ENCODE peak calls at places on chromosome 16, in nine cellular contexts. D, E, Q, J, Y, K, C, U and B are unnamed samples.
A peak's percentile ranks its signal among the peaks of the same experiment; 100 is the strongest.

GRCh38 chr16:20388854-20389253 is 15.7 kb downstream of the PDILT start:
- DNase-seq in D (no peak), E (no peak), Q (no peak), J (no peak), Y (no peak), K (no peak), C (no peak), U (no peak), B (no peak)

GRCh38 chr16:14378684-14379467 is 251.2 kb downstream of the PARN start:
- DNase-seq in D (no peak), E (no peak), Q (no peak), J (no peak), Y (no peak), K (no peak), C (no peak), U (no peak), B (no peak)

GRCh38 chr16:58414938-58415451 is 22.7 kb downstream of the GINS3 start:
- DNase-seq in D (no peak), E (no peak), Q (no peak), J (no peak), Y (no peak), K (no peak), C (no peak), U (no peak), B (no peak)

GRCh38 chr16:2919511-2920255 is 8.0 kb downstream of the FLYWCH1 start:
- DNase-seq in D (peak; percentile 58), E (peak; percentile 43), Q (peak; percentile 68), J (no peak), Y (peak; percentile 82), K (peak; percentile 34), C (peak; percentile 62), U (no peak), B (peak; percentile 84)

GRCh38 chr16:1448536-1449116 is 4.3 kb upstream of the CCDC154 start:
- DNase-seq in D (no peak), E (no peak), Q (no peak), J (no peak), Y (no peak), K (no peak), C (no peak), U (no peak), B (no peak)

GRCh38 chr16:83973077-83973476 is 5.0 kb downstream of the NECAB2 start:
- DNase-seq in D (no peak), E (no peak), Q (peak; percentile 4), J (no peak), Y (no peak), K (no peak), C (no peak), U (no peak), B (no peak)

GRCh38 chr16:57556941-57557541 is 14.6 kb downstream of the ADGRG5 start:
- DNase-seq in D (no peak), E (no peak), Q (no peak), J (no peak), Y (no peak), K (no peak), C (no peak), U (no peak), B (no peak)

GRCh38 chr16:23607740-23608139 is 11.6 kb upstream of the NDUFAB1 start:
- DNase-seq in D (no peak), E (no peak), Q (no peak), J (no peak), Y (no peak), K (no peak), C (no peak), U (no peak), B (no peak)

GRCh38 chr16:73064996-73065349 is 17.0 kb upstream of the ZFHX3 start:
- DNase-seq in D (no peak), E (no peak), Q (peak; percentile 33), J (no peak), Y (no peak), K (no peak), C (no peak), U (no peak), B (no peak)

GRCh38 chr16:12256880-12257279 is 280.3 kb downstream of the SNX29 start:
- DNase-seq in D (no peak), E (no peak), Q (no peak), J (no peak), Y (no peak), K (no peak), C (no peak), U (no peak), B (no peak)

GRCh38 chr16:89655062-89655643 is 2.4 kb downstream of the CHMP1A start:
- DNase-seq in D (no peak), E (no peak), Q (no peak), J (no peak), Y (no peak), K (no peak), C (no peak), U (no peak), B (no peak)

GRCh38 chr16:20363191-20363590 is 10.7 kb upstream of the UMOD start:
- DNase-seq in D (no peak), E (no peak), Q (no peak), J (no peak), Y (no peak), K (no peak), C (no peak), U (no peak), B (no peak)

GRCh38 chr16:2585651-2586081 is 47.8 kb downstream of the PDPK1 start:
- DNase-seq in D (no peak), E (no peak), Q (peak; percentile 73), J (no peak), Y (no peak), K (no peak), C (no peak), U (peak; percentile 81), B (no peak)

GRCh38 chr16:825298-826061 is 24.9 kb upstream of the GNG13 start:
- DNase-seq in D (peak; percentile 26), E (no peak), Q (peak; percentile 81), J (no peak), Y (no peak), K (no peak), C (no peak), U (no peak), B (peak; percentile 77)

GRCh38 chr16:88959022-88959421 is 18.0 kb downstream of the CBFA2T3 start:
- DNase-seq in D (no peak), E (no peak), Q (no peak), J (no peak), Y (no peak), K (no peak), C (peak; percentile 0), U (no peak), B (no peak)

GRCh38 chr16:87552772-87553171 is 49.5 kb upstream of the JPH3 start:
- DNase-seq in D (no peak), E (no peak), Q (no peak), J (no peak), Y (no peak), K (no peak), C (no peak), U (no peak), B (no peak)

GRCh38 chr16:85901760-85902365 is 2.9 kb downstream of the IRF8 start:
- DNase-seq in D (no peak), E (no peak), Q (no peak), J (no peak), Y (no peak), K (no peak), C (no peak), U (no peak), B (no peak)

GRCh38 chr16:50121278-50121677 is 31.8 kb upstream of the TENT4B start:
- DNase-seq in D (no peak), E (no peak), Q (no peak), J (no peak), Y (peak; percentile 54), K (no peak), C (no peak), U (no peak), B (no peak)

GRCh38 chr16:85335584-85336492 is 223.6 kb upstream of the CIBAR2 start:
- DNase-seq in D (no peak), E (no peak), Q (no peak), J (no peak), Y (no peak), K (no peak), C (no peak), U (no peak), B (no peak)

GRCh38 chr16:57720142-57720575 is 15.4 kb upstream of the KATNB1 start:
- DNase-seq in D (peak; percentile 51), E (peak; percentile 33), Q (peak; percentile 56), J (no peak), Y (peak; percentile 72), K (peak; percentile 8), C (peak; percentile 41), U (peak; percentile 88), B (peak; percentile 65)

GRCh38 chr16:79312502-79312901 is 288.0 kb downstream of the MAF start:
- DNase-seq in D (no peak), E (no peak), Q (no peak), J (no peak), Y (no peak), K (no peak), C (no peak), U (no peak), B (no peak)

GRCh38 chr16:53071748-53072301 is 17.0 kb downstream of the CHD9 start:
- DNase-seq in D (no peak), E (no peak), Q (peak; percentile 54), J (no peak), Y (no peak), K (no peak), C (no peak), U (no peak), B (peak; percentile 64)

GRCh38 chr16:64990101-64990500 is 131.8 kb downstream of the CDH11 start:
- DNase-seq in D (no peak), E (no peak), Q (no peak), J (no peak), Y (no peak), K (no peak), C (no peak), U (no peak), B (no peak)

GRCh38 chr16:17467923-17468540 is 2.7 kb downstream of the XYLT1 start:
- DNase-seq in D (peak; percentile 55), E (no peak), Q (peak; percentile 78), J (no peak), Y (peak; percentile 57), K (no peak), C (peak; percentile 41), U (peak; percentile 81), B (peak; percentile 80)

GRCh38 chr16:586645-587590 is 2.9 kb upstream of the RAB40C start:
- DNase-seq in D (no peak), E (no peak), Q (no peak), J (no peak), Y (no peak), K (no peak), C (no peak), U (peak; percentile 75), B (no peak)

GRCh38 chr16:56910114-56910511 is 21.8 kb upstream of the HERPUD1 start:
- DNase-seq in D (no peak), E (no peak), Q (no peak), J (no peak), Y (no peak), K (no peak), C (no peak), U (no peak), B (no peak)

GRCh38 chr16:14015948-14016347 is 55.2 kb upstream of the MRTFB start:
- DNase-seq in D (no peak), E (no peak), Q (peak; percentile 61), J (no peak), Y (no peak), K (peak; percentile 60), C (no peak), U (no peak), B (no peak)

GRCh38 chr16:9297437-9298113 is 206.1 kb downstream of the HAPSTR1 start:
- DNase-seq in D (peak; percentile 75), E (no peak), Q (peak; percentile 49), J (no peak), Y (no peak), K (no peak), C (no peak), U (no peak), B (peak; percentile 61)

GRCh38 chr16:87297918-87298631 is 19.1 kb downstream of the C16orf95 start:
- DNase-seq in D (peak; percentile 76), E (no peak), Q (no peak), J (no peak), Y (peak; percentile 71), K (no peak), C (peak; percentile 48), U (peak; percentile 70), B (peak; percentile 73)

GRCh38 chr16:85781685-85782370 is 17.5 kb downstream of the EMC8 start:
- DNase-seq in D (no peak), E (no peak), Q (peak; percentile 51), J (no peak), Y (no peak), K (no peak), C (no peak), U (no peak), B (no peak)

GRCh38 chr16:8173111-8173644 is 417.1 kb downstream of the TMEM114 start:
- DNase-seq in D (peak; percentile 79), E (peak; percentile 1), Q (peak; percentile 71), J (no peak), Y (peak; percentile 49), K (no peak), C (no peak), U (peak; percentile 75), B (peak; percentile 67)